ENCODE peak calls at places on chromosomes 4 and X, in seven cellular contexts. E, C, R, B, G, H and Z are unnamed samples.

GRCh38 chr4:45662996-45663395 is 460.9 kb downstream of the GABRG1 start:
- DNase-seq in E (peak), C (peak), R (peak), B (peak), G (no peak), H (peak), Z (no peak)

GRCh38 chrX:8429692-8430249 is 34.9 kb upstream of the VCX3B start:
- DNase-seq in E (no peak), C (no peak), R (no peak), B (no peak), G (no peak), H (no peak), Z (no peak)

GRCh38 chr4:88147799-88148217 is 10.6 kb downstream of the ABCG2 start:
- DNase-seq in E (no peak), C (no peak), R (no peak), B (peak), G (no peak), H (no peak), Z (no peak)

GRCh38 chrX:75781618-75782017 is 3.4 kb downstream of the MAGEE2 start:
- DNase-seq in E (no peak), C (no peak), R (no peak), B (no peak), G (no peak), H (no peak), Z (no peak)

GRCh38 chrX:14963447-14964236 is 90.4 kb downstream of the MOSPD2 start:
- DNase-seq in E (no peak), C (no peak), R (no peak), B (no peak), G (no peak), H (no peak), Z (no peak)

GRCh38 chr4:67744561-67745283 is 9.5 kb downstream of the GNRHR start:
- DNase-seq in E (no peak), C (no peak), R (no peak), B (no peak), G (no peak), H (no peak), Z (no peak)

GRCh38 chr4:102501176-102501634 is at the start of gene NFKB1:
- DNase-seq in E (peak), C (peak), R (peak), B (peak), G (peak), H (peak), Z (peak)

GRCh38 chr4:10074767-10075105 is 41.9 kb downstream of the WDR1 start:
- DNase-seq in E (peak), C (peak), R (peak), B (no peak), G (no peak), H (no peak), Z (no peak)

GRCh38 chr4:121711263-121712000 is 14.7 kb upstream of the ANXA5 start:
- DNase-seq in E (peak), C (peak), R (peak), B (peak), G (peak), H (peak), Z (peak)

GRCh38 chrX:129768586-129769466 is 10.9 kb upstream of the SASH3 start:
- DNase-seq in E (peak), C (no peak), R (no peak), B (no peak), G (no peak), H (no peak), Z (no peak)

GRCh38 chr4:8392591-8393190 is 47.8 kb downstream of the ACOX3 start:
- DNase-seq in E (no peak), C (no peak), R (no peak), B (no peak), G (no peak), H (no peak), Z (no peak)

GRCh38 chrX:318068-318738 is 393 bp downstream of the GTPBP6 start:
- DNase-seq in E (peak), C (peak), R (peak), B (peak), G (peak), H (peak), Z (peak)

GRCh38 chr4:52685316-52685715 is 26.2 kb upstream of the USP46 start:
- DNase-seq in E (no peak), C (no peak), R (no peak), B (no peak), G (no peak), H (no peak), Z (no peak)

GRCh38 chrX:77014655-77015377 is 432.4 kb upstream of the FGF16 start:
- DNase-seq in E (peak), C (no peak), R (no peak), B (peak), G (no peak), H (no peak), Z (no peak)

GRCh38 chr4:78720994-78721677 is 55.0 kb upstream of the BMP2K start:
- DNase-seq in E (no peak), C (peak), R (no peak), B (no peak), G (no peak), H (no peak), Z (no peak)

GRCh38 chr4:8192748-8193738 is 6.0 kb upstream of the SH3TC1 start:
- DNase-seq in E (no peak), C (peak), R (peak), B (peak), G (no peak), H (no peak), Z (peak)

GRCh38 chr4:11722218-11722617 is 293.5 kb upstream of the HS3ST1 start:
- DNase-seq in E (no peak), C (no peak), R (no peak), B (peak), G (no peak), H (no peak), Z (no peak)

GRCh38 chr4:47538516-47538915 is 53.4 kb downstream of the ATP10D start:
- DNase-seq in E (no peak), C (peak), R (no peak), B (no peak), G (no peak), H (no peak), Z (no peak)

GRCh38 chr4:165621983-165622382 is 243.2 kb downstream of the CPE start:
- DNase-seq in E (no peak), C (no peak), R (no peak), B (no peak), G (no peak), H (no peak), Z (no peak)

GRCh38 chrX:118345045-118345400 is 883 bp upstream of the WDR44 start:
- DNase-seq in E (no peak), C (no peak), R (no peak), B (no peak), G (no peak), H (no peak), Z (no peak)

DNA sequence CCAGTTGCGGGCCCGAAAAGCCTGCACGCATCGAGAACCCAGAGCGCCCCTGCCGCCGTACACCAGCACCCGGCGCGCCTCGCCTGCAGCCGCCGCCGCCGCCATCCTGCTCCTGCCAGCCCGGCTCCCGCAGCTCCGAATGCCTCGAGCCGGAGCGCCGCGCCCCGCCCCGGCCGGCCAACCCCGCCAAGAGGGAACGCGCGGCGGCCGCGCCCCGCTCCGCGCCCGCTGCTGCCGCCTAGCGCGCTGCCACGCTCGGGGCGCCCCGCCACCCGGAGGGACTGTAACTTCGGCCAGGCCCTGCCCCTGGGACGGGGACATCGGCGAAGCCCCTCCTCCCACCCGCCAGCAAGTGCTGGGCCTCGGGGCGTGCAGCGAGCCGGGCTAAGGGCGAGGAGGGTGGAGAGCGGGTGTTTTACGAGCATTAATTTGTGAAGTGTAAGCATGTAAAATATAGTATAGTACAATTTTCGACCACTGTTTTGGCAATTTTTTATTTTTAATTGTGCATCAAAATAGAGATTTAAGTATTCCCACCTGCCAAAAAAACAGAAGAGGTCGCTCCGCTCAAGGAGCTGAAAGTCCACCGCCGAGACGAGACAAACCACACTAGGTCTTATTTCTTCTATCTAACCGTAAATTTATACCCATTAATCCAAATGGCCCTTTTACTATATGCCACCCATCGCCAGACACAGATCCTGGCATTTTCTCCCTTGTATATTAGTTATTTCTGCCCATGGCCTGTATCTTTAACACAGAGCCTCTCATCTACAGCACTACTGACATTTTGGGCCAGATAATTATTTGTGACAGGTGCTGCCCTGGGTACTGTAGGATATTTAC is at the start of gene QDPR:
- DNase-seq in E (no peak), C (peak), R (peak), B (peak), G (peak), H (peak), Z (peak)
- TF ChIP-seq CTCF in E (peak), C (peak), R (no peak), B (no peak), G (no peak), H (no peak), Z (no peak)

GRCh38 chrX:107505223-107505622 is 55.8 kb downstream of the FRMPD3 start:
- DNase-seq in E (no peak), C (no peak), R (no peak), B (no peak), G (no peak), H (no peak), Z (no peak)

GRCh38 chrX:107507744-107508117 is 58.3 kb downstream of the FRMPD3 start:
- DNase-seq in E (no peak), C (no peak), R (no peak), B (no peak), G (no peak), H (no peak), Z (no peak)

GRCh38 chrX:107506596-107507031 is 57.2 kb downstream of the FRMPD3 start:
- DNase-seq in E (no peak), C (no peak), R (no peak), B (no peak), G (no peak), H (no peak), Z (no peak)

GRCh38 chrX:107507093-107507743 is 57.8 kb downstream of the FRMPD3 start:
- DNase-seq in E (no peak), C (no peak), R (no peak), B (no peak), G (no peak), H (no peak), Z (no peak)

DNA sequence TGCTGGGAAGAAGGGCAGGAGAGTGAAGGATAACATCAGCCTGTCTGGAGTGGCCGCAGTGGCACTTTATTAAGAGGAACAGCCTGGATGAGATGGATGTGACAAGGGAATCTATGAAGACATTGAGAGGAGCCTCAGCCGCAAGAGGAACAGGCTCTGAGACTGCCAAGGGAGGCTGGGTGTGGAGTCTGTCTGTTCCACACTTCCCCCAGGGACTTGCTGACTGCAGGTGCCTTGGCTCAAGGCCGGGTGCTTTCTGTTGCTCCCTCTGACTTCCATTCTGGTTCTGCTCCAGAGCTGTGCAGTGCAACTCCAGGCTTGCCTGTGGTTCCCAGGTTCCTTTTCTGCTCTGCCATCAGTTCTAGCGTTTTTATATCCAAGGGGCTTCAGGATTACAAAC is 54.5 kb downstream of the FRMPD3 start:
- DNase-seq in E (no peak), C (no peak), R (no peak), B (no peak), G (no peak), H (no peak), Z (no peak)
- TF ChIP-seq CTCF in E (no peak), C (no peak), R (no peak), B (no peak), G (no peak), H (no peak), Z (no peak)

DNA sequence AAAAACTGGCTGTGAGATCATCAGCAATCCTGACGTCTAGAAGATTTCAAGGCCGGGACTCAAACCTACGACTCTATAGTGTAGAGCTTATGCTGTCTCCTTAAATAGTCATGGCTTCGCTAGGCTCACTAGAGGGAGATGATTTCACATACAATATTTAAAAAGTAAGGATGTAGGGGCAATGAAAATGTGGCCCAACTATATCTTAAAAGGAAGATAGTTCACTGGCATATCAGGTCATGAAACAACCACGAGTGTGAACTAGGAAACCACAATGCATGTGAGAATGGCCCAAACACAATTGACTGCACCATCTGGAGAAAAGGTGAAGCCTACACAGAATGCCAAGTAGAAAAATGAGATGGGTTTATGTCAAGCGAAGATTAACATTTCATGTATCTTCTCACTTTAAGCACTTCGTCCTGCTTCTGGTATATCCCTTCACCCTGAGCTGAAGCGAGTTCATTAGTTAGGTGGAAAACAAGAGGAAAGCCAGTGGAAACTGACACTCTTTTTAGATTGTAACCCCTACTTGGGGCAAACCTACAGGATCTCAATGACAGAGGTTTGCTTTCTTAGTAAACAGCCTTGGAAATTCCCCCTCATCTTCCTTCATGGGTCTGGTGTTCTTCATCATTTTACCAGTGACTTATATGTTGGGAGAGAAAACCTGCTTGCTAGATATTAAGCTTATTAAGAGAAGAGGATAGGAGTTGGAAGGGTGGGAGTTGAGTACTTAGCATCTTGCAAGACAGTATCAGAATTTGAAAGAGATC is 17.4 kb downstream of the FAM9C start:
- DNase-seq in E (no peak), C (no peak), R (no peak), B (no peak), G (no peak), H (no peak), Z (no peak)
- TF ChIP-seq CTCF in E (no peak), C (no peak), R (no peak), B (no peak), G (no peak), H (no peak), Z (no peak)

GRCh38 chrX:145213504-145213903 is 33.8 kb upstream of the SPANXN1 start:
- DNase-seq in E (no peak), C (peak), R (no peak), B (peak), G (no peak), H (no peak), Z (no peak)
- TF ChIP-seq CTCF in E (peak), C (peak), R (no peak), B (peak), G (no peak), H (no peak), Z (no peak)

GRCh38 chr4:132818091-132818490 is 331.0 kb upstream of the PCDH10 start:
- DNase-seq in E (no peak), C (no peak), R (no peak), B (peak), G (no peak), H (no peak), Z (no peak)
- TF ChIP-seq CTCF in E (no peak), C (no peak), R (no peak), B (peak), G (no peak), H (peak), Z (no peak)

GRCh38 chrX:143648705-143649104 is 12.8 kb upstream of the SLITRK4 start:
- DNase-seq in E (no peak), C (peak), R (no peak), B (peak), G (no peak), H (no peak), Z (no peak)
- TF ChIP-seq CTCF in E (no peak), C (peak), R (no peak), B (peak), G (no peak), H (no peak), Z (no peak)

GRCh38 chr4:72365981-72366380 is 203.0 kb downstream of the ADAMTS3 start:
- DNase-seq in E (no peak), C (no peak), R (no peak), B (no peak), G (no peak), H (no peak), Z (no peak)
- TF ChIP-seq CTCF in E (no peak), C (no peak), R (no peak), B (no peak), G (no peak), H (no peak), Z (no peak)

GRCh38 chr4:116668190-116668589 is 417.2 kb downstream of the TRAM1L1 start:
- DNase-seq in E (no peak), C (no peak), R (no peak), B (no peak), G (no peak), H (no peak), Z (no peak)
- TF ChIP-seq CTCF in E (no peak), C (no peak), R (no peak), B (peak), G (no peak), H (no peak), Z (no peak)

DNA sequence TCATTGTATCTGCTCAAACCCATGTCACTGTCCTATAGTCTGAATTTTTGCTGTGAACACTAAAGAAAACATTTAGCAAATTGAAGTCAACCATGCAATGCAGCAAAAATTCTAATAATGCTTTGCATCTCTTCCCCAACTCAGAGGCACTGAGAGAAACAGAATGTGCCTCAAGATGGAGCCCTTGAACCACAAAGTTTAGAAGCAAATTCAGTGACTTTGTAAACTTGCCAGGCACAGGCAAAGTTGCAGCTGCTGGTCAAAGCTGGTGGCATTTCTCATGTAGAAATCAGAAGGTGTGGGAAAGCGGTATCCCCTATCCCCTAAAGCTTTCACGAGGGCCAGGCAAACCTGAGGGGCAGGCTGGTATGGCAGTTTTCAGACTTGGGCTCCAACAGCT is 121.7 kb upstream of the DIPK2B start:
- DNase-seq in E (peak), C (peak), R (peak), B (peak), G (no peak), H (no peak), Z (no peak)
- TF ChIP-seq CTCF in E (peak), C (peak), R (peak), B (peak), G (no peak), H (no peak), Z (no peak)